ENCODE peak calls at places on chromosome 18, in five cellular contexts. One of them, this sample, is unnamed.

GRCh38 chr18:24397694-24398365 is at the start of gene OSBPL1A:
- DNase-seq in NCI-H1417: peak; percentile 95
- DNase-seq in AG04450: peak; percentile 59
- DNase-seq in NCI-H1048: peak; percentile 78
- DNase-seq in adipocyte: peak; percentile 96
- DNase-seq in this sample: peak; percentile 93

GRCh38 chr18:59623456-59624383 is 73.5 kb downstream of the CCBE1 start:
- DNase-seq in NCI-H1048: no peak
- DNase-seq in adipocyte: peak; percentile 91
- DNase-seq in AG04450: no peak
- DNase-seq in NCI-H1417: peak; percentile 49
- DNase-seq in this sample: no peak

GRCh38 chr18:79001001-79001400 is 21.4 kb downstream of the SALL3 start:
- DNase-seq in NCI-H1048: no peak
- DNase-seq in NCI-H1417: no peak
- DNase-seq in adipocyte: no peak
- DNase-seq in AG04450: no peak
- DNase-seq in this sample: peak; percentile 40

GRCh38 chr18:48805826-48806535 is 144.8 kb downstream of the SMAD7 start:
- DNase-seq in NCI-H1417: no peak
- DNase-seq in adipocyte: no peak
- DNase-seq in AG04450: no peak
- DNase-seq in NCI-H1048: no peak
- DNase-seq in this sample: no peak

GRCh38 chr18:58996131-58996632 is 131.5 kb downstream of the ZNF532 start:
- DNase-seq in AG04450: peak; percentile 36
- DNase-seq in adipocyte: peak; percentile 71
- DNase-seq in NCI-H1048: no peak
- DNase-seq in NCI-H1417: peak; percentile 86
- DNase-seq in this sample: peak; percentile 18

GRCh38 chr18:74333091-74333490 is 17.5 kb downstream of the C18orf63 start:
- DNase-seq in AG04450: no peak
- DNase-seq in adipocyte: no peak
- DNase-seq in NCI-H1048: no peak
- DNase-seq in NCI-H1417: no peak
- DNase-seq in this sample: no peak

GRCh38 chr18:24627644-24628315 is 167.3 kb downstream of the HRH4 start:
- DNase-seq in NCI-H1048: no peak
- DNase-seq in adipocyte: no peak
- DNase-seq in NCI-H1417: no peak
- DNase-seq in AG04450: no peak
- DNase-seq in this sample: no peak

GRCh38 chr18:21063011-21063410 is 48.6 kb downstream of the ROCK1 start:
- DNase-seq in AG04450: no peak
- DNase-seq in NCI-H1048: no peak
- DNase-seq in adipocyte: no peak
- DNase-seq in NCI-H1417: peak; percentile 17
- DNase-seq in this sample: no peak

GRCh38 chr18:46148810-46149209 is 44.6 kb downstream of the HAUS1 start:
- DNase-seq in AG04450: no peak
- DNase-seq in adipocyte: peak; percentile 87
- DNase-seq in NCI-H1417: peak; percentile 77
- DNase-seq in NCI-H1048: peak; percentile 13
- DNase-seq in this sample: peak; percentile 52

GRCh38 chr18:62324917-62325805 is at the start of gene TNFRSF11A:
- DNase-seq in NCI-H1417: peak; percentile 83
- DNase-seq in AG04450: no peak
- DNase-seq in adipocyte: peak; percentile 33
- DNase-seq in NCI-H1048: peak; percentile 44
- DNase-seq in this sample: peak; percentile 56

GRCh38 chr18:26181343-26181826 is 44.9 kb upstream of the TAF4B start:
- DNase-seq in NCI-H1417: peak; percentile 17
- DNase-seq in AG04450: no peak
- DNase-seq in adipocyte: no peak
- DNase-seq in NCI-H1048: no peak
- DNase-seq in this sample: no peak

GRCh38 chr18:11908182-11909080 is at the start of gene MPPE1:
- DNase-seq in AG04450: peak; percentile 43
- DNase-seq in adipocyte: peak; percentile 96
- DNase-seq in NCI-H1417: peak; percentile 92
- DNase-seq in NCI-H1048: peak; percentile 64
- DNase-seq in this sample: peak; percentile 87

GRCh38 chr18:68429809-68430208 is 285.1 kb downstream of the TMX3 start:
- DNase-seq in NCI-H1417: no peak
- DNase-seq in adipocyte: peak; percentile 62
- DNase-seq in AG04450: no peak
- DNase-seq in NCI-H1048: no peak
- DNase-seq in this sample: no peak

GRCh38 chr18:55588001-55588875 is at the start of gene TCF4:
- DNase-seq in adipocyte: peak; percentile 79
- DNase-seq in NCI-H1048: no peak
- DNase-seq in NCI-H1417: peak; percentile 96
- DNase-seq in AG04450: no peak
- DNase-seq in this sample: peak; percentile 82

GRCh38 chr18:23703057-23703986 is 14.1 kb downstream of the LAMA3 start:
- DNase-seq in NCI-H1048: no peak
- DNase-seq in adipocyte: peak; percentile 69
- DNase-seq in NCI-H1417: peak; percentile 64
- DNase-seq in AG04450: peak; percentile 55
- DNase-seq in this sample: peak; percentile 42

GRCh38 chr18:59669872-59670657 is 27.2 kb downstream of the CCBE1 start:
- DNase-seq in NCI-H1048: no peak
- DNase-seq in AG04450: peak; percentile 37
- DNase-seq in NCI-H1417: no peak
- DNase-seq in adipocyte: peak; percentile 77
- DNase-seq in this sample: no peak

GRCh38 chr18:46343940-46344372 is 239.8 kb downstream of the HAUS1 start:
- DNase-seq in AG04450: no peak
- DNase-seq in NCI-H1417: peak; percentile 89
- DNase-seq in NCI-H1048: no peak
- DNase-seq in adipocyte: no peak
- DNase-seq in this sample: peak; percentile 53

GRCh38 chr18:70176537-70176936 is 28.9 kb downstream of the RTTN start:
- DNase-seq in adipocyte: no peak
- DNase-seq in AG04450: no peak
- DNase-seq in NCI-H1417: peak; percentile 23
- DNase-seq in NCI-H1048: no peak
- DNase-seq in this sample: no peak